ENCODE peak calls at places on chromosomes 13 and 19, in seven cellular contexts. I is body of pancreas, A is psoas muscle, L is WTC11, W is astrocyte, V is endothelial cell, J is uterus. E is an unnamed sample.

GRCh38 chr19:5313307-5313706 is 27.3 kb downstream of the PTPRS start:
- DNase-seq in I (peak), A (no peak), L (no peak), W (no peak), V (no peak), J (no peak), E (no peak)

GRCh38 chr19:43780706-43781525 is at the start of gene KCNN4:
- DNase-seq in I (no peak), A (no peak), L (no peak), W (peak), V (no peak), J (no peak), E (no peak)

GRCh38 chr13:114154476-114154875 is 22.1 kb upstream of the RASA3 start:
- DNase-seq in I (no peak), A (no peak), L (no peak), W (no peak), V (no peak), J (no peak), E (no peak)

GRCh38 chr13:37701972-37702371 is 103.4 kb upstream of the POSTN start:
- DNase-seq in I (no peak), A (no peak), L (no peak), W (peak), V (no peak), J (peak), E (no peak)

GRCh38 chr13:111161601-111162600 is 46.8 kb downstream of the ARHGEF7 start:
- DNase-seq in I (no peak), A (no peak), L (no peak), W (no peak), V (no peak), J (no peak), E (no peak)

GRCh38 chr13:98293103-98293502 is 116.0 kb upstream of the RNF113B start:
- DNase-seq in I (peak), A (no peak), L (no peak), W (no peak), V (no peak), J (no peak), E (no peak)

GRCh38 chr19:38970664-38971532 is 4.6 kb downstream of the FBXO17 start:
- DNase-seq in I (no peak), A (no peak), L (no peak), W (no peak), V (no peak), J (no peak), E (no peak)

GRCh38 chr19:33022472-33023116 is 42.1 kb downstream of the RHPN2 start:
- DNase-seq in I (no peak), A (no peak), L (peak), W (no peak), V (peak), J (no peak), E (no peak)

GRCh38 chr19:19911150-19911549 is 10.4 kb downstream of the ZNF93 start:
- DNase-seq in I (no peak), A (no peak), L (no peak), W (peak), V (no peak), J (peak), E (no peak)

GRCh38 chr13:92143766-92144165 is 745.3 kb downstream of the GPC5 start:
- DNase-seq in I (no peak), A (no peak), L (no peak), W (no peak), V (no peak), J (no peak), E (peak)

GRCh38 chr13:101703838-101704237 is 251.4 kb downstream of the ITGBL1 start:
- DNase-seq in I (no peak), A (no peak), L (no peak), W (no peak), V (no peak), J (no peak), E (no peak)

DNA sequence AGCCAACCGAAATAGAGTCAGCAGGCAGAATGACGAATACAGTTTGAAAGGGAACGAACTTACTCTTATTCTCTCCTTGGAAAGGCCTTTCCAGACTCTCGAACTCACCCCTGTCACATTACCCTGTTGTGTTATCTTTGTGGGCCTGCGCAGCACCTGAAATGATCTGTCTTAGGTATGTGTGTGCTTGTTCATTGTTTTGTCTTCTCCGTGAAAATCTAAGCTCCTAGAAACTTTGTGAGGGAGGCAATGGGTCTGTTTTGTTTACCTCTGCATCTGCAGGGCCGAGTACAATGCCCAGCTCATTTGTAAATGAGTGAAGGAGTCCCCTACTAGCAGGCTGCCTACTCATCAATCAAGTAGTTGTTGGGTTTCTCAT is 19.6 kb downstream of the HMGB1 start:
- DNase-seq in I (no peak), A (no peak), L (no peak), W (no peak), V (no peak), J (no peak), E (no peak)
- TF ChIP-seq CTCF in I (no peak), A (no peak), L (no peak), W (no peak), V (no peak), J (no peak), E (no peak)

GRCh38 chr13:30053904-30054303 is 203.5 kb upstream of the UBL3 start:
- DNase-seq in I (no peak), A (no peak), L (peak), W (no peak), V (no peak), J (no peak), E (no peak)

GRCh38 chr13:30051531-30052060 is 201.2 kb upstream of the UBL3 start:
- DNase-seq in I (no peak), A (no peak), L (no peak), W (no peak), V (no peak), J (no peak), E (no peak)

GRCh38 chr13:30049692-30050091 is 199.3 kb upstream of the UBL3 start:
- DNase-seq in I (no peak), A (no peak), L (no peak), W (no peak), V (no peak), J (no peak), E (no peak)

GRCh38 chr13:30047154-30047874 is 196.9 kb upstream of the UBL3 start:
- DNase-seq in I (no peak), A (no peak), L (no peak), W (peak), V (no peak), J (no peak), E (no peak)

DNA sequence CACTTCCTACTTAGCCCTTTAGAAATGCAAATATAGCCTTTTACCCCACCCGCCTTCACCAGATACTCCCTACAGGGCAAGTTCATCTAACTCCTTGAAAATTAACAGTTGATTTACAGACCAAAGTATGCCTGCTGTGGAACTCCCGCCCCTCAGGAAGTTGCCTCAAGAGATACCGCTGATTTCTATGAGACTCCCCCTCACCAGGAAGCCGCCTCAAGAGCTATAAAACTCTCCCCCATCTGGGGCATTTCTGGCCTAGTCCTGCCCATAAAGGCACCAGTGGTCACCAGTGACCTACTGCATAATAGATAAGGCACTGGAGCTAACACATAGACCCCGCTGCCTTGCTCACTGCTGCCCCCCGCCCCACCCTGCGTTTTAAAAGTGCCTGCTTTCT is 201.7 kb upstream of the UBL3 start:
- DNase-seq in I (no peak), A (no peak), L (peak), W (no peak), V (peak), J (no peak), E (no peak)
- TF ChIP-seq CTCF in I (no peak), A (no peak), L (no peak), W (no peak), V (no peak), J (no peak), E (no peak)

GRCh38 chr13:22256111-22256639 is 585.3 kb downstream of the FGF9 start:
- DNase-seq in I (no peak), A (no peak), L (no peak), W (no peak), V (no peak), J (no peak), E (no peak)
- TF ChIP-seq CTCF in I (peak), A (no peak), L (no peak), W (no peak), V (peak), J (no peak), E (no peak)

GRCh38 chr13:105412171-105412570 is 1123.3 kb downstream of the EFNB2 start:
- DNase-seq in I (no peak), A (no peak), L (no peak), W (no peak), V (no peak), J (no peak), E (no peak)

GRCh38 chr13:105414639-105415038 is 1120.8 kb downstream of the EFNB2 start:
- DNase-seq in I (no peak), A (no peak), L (no peak), W (no peak), V (no peak), J (no peak), E (no peak)

GRCh38 chr13:105406551-105406950 is 1128.9 kb downstream of the EFNB2 start:
- DNase-seq in I (no peak), A (no peak), L (no peak), W (no peak), V (no peak), J (no peak), E (no peak)

DNA sequence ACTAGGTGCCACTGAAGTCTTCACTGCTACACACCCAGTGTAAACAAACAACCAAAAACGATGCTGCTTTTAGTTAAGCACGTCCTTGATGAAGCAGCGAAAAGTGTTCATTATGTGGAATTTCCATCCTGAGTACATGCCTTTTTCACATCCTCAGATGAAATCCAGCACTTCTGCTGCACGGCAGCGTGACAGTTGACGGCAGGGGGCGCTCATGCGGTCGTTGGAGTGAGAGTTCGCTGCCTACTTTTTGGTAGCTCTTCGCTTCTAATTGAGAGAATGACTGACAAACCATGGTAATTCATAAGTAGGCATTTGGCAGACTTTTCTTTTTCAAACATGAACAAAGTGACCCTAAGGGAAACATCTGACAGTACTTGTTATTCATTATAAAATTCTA is 1124.9 kb downstream of the EFNB2 start:
- DNase-seq in I (peak), A (peak), L (peak), W (no peak), V (peak), J (no peak), E (peak)
- TF ChIP-seq CTCF in I (peak), A (peak), L (peak), W (peak), V (peak), J (no peak), E (peak)

GRCh38 chr13:60540276-60540675 is 143.3 kb downstream of the TDRD3 start:
- DNase-seq in I (no peak), A (no peak), L (no peak), W (no peak), V (no peak), J (no peak), E (no peak)

DNA sequence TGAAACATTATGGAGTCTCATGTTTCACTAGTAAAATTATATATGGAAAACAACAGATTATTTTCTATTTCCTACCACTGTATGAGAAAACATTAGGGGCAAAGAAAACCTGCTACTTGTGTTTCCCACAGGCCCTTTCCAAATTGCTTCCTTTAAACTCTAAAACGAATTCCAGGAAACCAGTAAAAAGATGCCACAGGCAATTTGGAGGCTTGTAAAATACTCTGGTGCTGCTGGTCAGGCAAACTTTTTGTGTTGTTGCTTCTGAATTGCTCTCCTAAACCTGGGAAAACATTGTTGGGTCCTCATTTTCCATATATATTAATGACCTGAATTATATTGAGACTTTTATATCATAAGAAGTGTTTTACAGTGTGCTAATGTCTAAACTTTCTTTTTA is 141.5 kb downstream of the TDRD3 start:
- DNase-seq in I (no peak), A (no peak), L (no peak), W (no peak), V (no peak), J (no peak), E (no peak)
- TF ChIP-seq CTCF in I (no peak), A (no peak), L (no peak), W (no peak), V (no peak), J (no peak), E (no peak)

E was measured in WERI-Rb-1.